ENCODE peak calls at places on chromosomes 4 and X, in ten cellular contexts. B is GM23248, H is stomach, C is fibroblast of lung, G is K562, M is tibial nerve, W is neuronal stem cell, Y is SJCRH30, L is cardiac muscle cell, F is psoas muscle. J is an unnamed sample. For H3K9me3, the result is how much of the 10 kb centered on the place peaks cover.

GRCh38 chr4:140790765-140791164 is 34.6 kb upstream of the TBC1D9 start:
- DNase-seq in B (no peak), H (no peak), C (peak), G (no peak), M (peak), W (no peak), Y (no peak), L (no peak), F (peak), J (no peak)

GRCh38 chr4:185013715-185014114 is 4.6 kb upstream of the HELT start:
- DNase-seq in B (no peak), H (no peak), C (no peak), G (no peak), M (no peak), W (no peak), Y (no peak), L (no peak), F (no peak), J (no peak)

GRCh38 chr4:151198748-151199147 is 78.2 kb upstream of the PRSS48 start:
- DNase-seq in B (peak), H (no peak), C (peak), G (no peak), M (no peak), W (no peak), Y (peak), L (no peak), F (no peak), J (no peak)

GRCh38 chrX:150767475-150768131 is 74.4 kb downstream of the MTMR1 start:
- DNase-seq in B (peak), H (no peak), C (peak), G (peak), M (no peak), W (no peak), Y (peak), L (no peak), F (no peak), J (no peak)

GRCh38 chr4:112973897-112974296 is 75.6 kb upstream of the ANK2 start:
- DNase-seq in B (no peak), H (no peak), C (no peak), G (no peak), M (no peak), W (no peak), Y (no peak), L (no peak), F (no peak), J (no peak)

GRCh38 chrX:1248381-1249061 is 20.1 kb upstream of the CSF2RA start:
- DNase-seq in B (peak), H (no peak), C (no peak), G (no peak), M (no peak), W (peak), Y (peak), L (peak), F (no peak), J (no peak)

GRCh38 chr4:176837176-176837915 is 44.6 kb upstream of the VEGFC start:
- DNase-seq in B (peak), H (no peak), C (no peak), G (no peak), M (no peak), W (no peak), Y (no peak), L (no peak), F (no peak), J (no peak)

GRCh38 chrX:139902559-139902958 is 30.3 kb downstream of the ATP11C start:
- DNase-seq in B (no peak), H (no peak), C (no peak), G (no peak), M (no peak), W (no peak), Y (no peak), L (no peak), F (no peak), J (no peak)

GRCh38 chrX:16882188-16882587 is 12.0 kb upstream of the RBBP7 start:
- DNase-seq in B (peak), H (peak), C (peak), G (peak), M (no peak), W (no peak), Y (peak), L (no peak), F (peak), J (no peak)

GRCh38 chrX:53186363-53186762 is 38.6 kb downstream of the KDM5C start:
- DNase-seq in B (peak), H (no peak), C (no peak), G (no peak), M (no peak), W (no peak), Y (no peak), L (no peak), F (no peak), J (no peak)

GRCh38 chr4:174674305-174674840 is 152.1 kb upstream of the HPGD start:
- DNase-seq in B (peak), H (no peak), C (no peak), G (no peak), M (no peak), W (no peak), Y (no peak), L (no peak), F (no peak), J (no peak)

GRCh38 chr4:125123710-125124109 is 191.0 kb upstream of the FAT4 start:
- DNase-seq in B (peak), H (no peak), C (peak), G (no peak), M (no peak), W (no peak), Y (no peak), L (no peak), F (no peak), J (no peak)

DNA sequence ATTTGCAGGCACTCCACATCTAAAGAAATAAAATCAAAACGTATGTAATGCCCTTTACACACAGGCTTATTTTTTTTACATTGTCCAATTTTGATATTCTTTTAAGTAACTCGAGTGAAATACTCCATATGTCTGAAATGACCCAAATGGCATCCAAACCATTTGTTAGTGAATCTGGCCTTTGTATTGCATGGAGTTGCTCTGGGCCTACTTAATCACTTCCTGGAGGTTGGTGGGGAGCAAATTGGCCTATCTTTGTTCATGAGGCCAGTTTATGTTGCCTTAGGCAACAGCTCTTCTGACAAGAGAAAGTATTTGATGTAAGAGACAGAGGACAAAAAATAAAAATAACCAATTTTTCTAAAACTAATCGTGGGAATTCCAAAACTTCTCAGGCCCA is 47.6 kb upstream of the TMEM131L start:
- DNase-seq in B (peak), H (no peak), C (peak), G (no peak), M (no peak), W (no peak), Y (peak), L (no peak), F (no peak), J (no peak)
- H3K27ac ChIP-seq in B (peak), H (no peak), C (no peak), G (no peak), M (no peak), W (no peak), Y (no peak), L (no peak), F (no peak), J (no peak)

DNA sequence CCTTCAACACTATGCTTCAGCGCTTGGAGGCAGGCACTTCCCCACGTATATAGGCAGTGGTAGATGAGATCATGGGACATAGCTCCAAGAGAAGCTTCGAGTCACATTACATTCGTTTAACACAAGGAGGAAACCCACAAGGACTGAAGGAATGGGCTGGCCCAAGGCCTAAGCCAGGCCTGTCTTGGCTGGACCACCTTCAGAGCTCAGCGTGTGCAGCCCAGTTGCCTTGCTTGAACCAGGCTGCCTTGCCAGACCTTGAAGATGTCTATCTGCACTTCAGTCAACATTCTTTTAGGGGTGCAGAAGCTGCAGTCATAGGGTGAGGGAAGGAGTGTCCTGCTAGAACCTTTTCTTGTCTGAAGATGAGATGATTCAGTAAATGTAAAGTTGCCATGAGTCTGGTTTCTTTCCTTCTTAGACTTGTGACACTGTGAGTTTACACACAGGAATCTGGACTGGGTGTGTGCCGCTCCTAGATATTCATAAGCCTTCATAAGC is 144.1 kb upstream of the RBPJ start:
- DNase-seq in B (peak), H (no peak), C (peak), G (no peak), M (no peak), W (no peak), Y (peak), L (no peak), F (no peak), J (no peak)
- H3K9me3 ChIP-seq in B (under half), H (under half), C (under half), G (under half), M (under half), W (under half), Y (under half), L (under half), F (under half), J (under half)

DNA sequence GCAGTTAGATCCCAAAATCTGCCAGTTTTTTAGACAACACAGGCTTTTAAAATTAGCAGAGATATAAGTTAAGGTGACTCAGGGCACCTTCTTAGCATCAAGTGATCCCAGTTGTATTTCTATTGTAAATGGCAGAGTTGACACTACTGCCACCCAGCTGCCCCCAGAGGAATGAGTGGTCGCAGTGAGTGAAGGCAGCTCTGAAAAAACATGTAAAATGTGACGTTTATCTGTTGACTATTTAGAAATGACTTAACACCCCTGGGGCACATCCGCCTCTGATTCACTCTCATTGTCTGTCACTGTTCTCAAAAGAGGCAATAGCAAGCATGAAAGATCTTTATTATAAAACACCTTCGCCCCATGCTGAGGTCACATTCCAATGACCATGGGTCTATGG is 592.4 kb downstream of the ACTRT1 start:
- DNase-seq in B (no peak), H (no peak), C (no peak), G (no peak), M (no peak), W (no peak), Y (peak), L (no peak), F (no peak), J (no peak)
- H3K27ac ChIP-seq in B (no peak), H (no peak), C (no peak), G (no peak), M (no peak), W (no peak), Y (no peak), L (no peak), F (no peak), J (no peak)

GRCh38 chr4:98386-98785 is 25.9 kb upstream of the ZNF718 start:
- DNase-seq in B (no peak), H (no peak), C (no peak), G (no peak), M (no peak), W (no peak), Y (no peak), L (no peak), F (no peak), J (no peak)
- H3K9me3 ChIP-seq in B (under half), H (half or more), C (under half), G (under half), M (under half), W (half or more), Y (under half), L (under half), F (half or more), J (under half)

GRCh38 chr4:95051689-95052026 is 293.9 kb downstream of the BMPR1B start:
- DNase-seq in B (no peak), H (no peak), C (no peak), G (no peak), M (no peak), W (no peak), Y (no peak), L (no peak), F (no peak), J (no peak)
- H3K27ac ChIP-seq in B (no peak), H (no peak), C (no peak), G (no peak), M (no peak), W (peak), Y (no peak), L (no peak), F (peak), J (no peak)

DNA sequence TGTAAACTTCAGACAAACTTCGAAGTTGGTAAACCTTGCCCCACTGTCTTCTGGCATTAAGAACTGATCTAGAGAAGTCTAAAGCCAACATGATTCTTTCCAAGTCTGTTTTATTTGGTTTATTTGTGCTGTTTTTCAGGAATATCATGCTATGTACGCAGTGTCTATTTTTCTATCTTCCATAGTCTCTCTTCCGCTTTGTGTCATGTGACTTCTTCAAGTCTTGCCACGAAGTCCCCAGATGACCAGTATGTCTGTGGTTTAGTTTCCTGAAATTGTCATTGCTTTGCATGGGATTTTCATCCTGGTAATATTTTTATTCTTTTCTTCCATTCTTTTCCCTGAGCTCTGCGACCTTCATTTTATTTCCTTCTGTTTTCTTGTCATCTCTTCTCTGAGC is 15.1 kb downstream of the PNMA6E start:
- DNase-seq in B (no peak), H (no peak), C (no peak), G (no peak), M (no peak), W (no peak), Y (no peak), L (no peak), F (no peak), J (no peak)
- H3K9me3 ChIP-seq in B (under half), H (under half), C (under half), G (under half), M (under half), W (under half), Y (under half), L (under half), F (under half), J (under half)

DNA sequence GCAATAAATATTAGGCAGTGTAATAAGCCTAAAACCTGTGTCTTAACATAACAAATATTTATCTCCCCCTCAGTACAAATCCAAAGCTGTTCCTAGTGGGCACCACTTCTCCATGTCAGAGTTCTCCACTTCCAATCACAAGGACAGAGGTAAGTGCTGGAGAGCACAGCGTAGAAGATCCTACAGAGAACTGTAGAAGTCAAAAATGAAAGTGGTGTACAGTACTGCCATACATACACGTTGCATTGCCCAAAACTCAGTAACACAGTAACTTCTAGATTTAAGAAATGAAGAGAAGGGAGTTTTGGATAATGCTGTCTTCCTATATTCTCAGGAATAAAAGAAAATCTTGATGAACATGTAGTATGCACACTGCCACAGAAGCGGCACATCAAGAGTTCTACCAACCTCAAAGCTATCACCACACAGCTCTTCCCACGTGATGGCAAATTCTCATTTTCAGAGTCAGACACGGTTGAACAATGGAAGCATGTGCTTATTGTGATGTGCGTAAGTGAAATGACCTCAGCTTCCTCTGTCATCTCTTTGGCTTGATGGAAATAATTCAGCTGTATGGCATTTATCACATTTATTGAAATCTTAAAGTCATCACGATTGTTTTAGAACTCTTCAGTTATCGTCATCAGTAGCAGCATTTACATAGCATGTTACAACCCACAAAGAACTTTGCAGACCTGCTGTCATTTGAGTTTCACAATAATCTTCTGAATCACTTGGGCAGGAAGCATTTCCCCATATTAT is 27.1 kb upstream of the SPANXN4 start:
- DNase-seq in B (no peak), H (no peak), C (no peak), G (no peak), M (no peak), W (no peak), Y (no peak), L (no peak), F (no peak), J (no peak)
- H3K27ac ChIP-seq in B (no peak), H (no peak), C (no peak), G (no peak), M (no peak), W (no peak), Y (no peak), L (no peak), F (no peak), J (no peak)

GRCh38 chr4:16663722-16664121 is 234.7 kb downstream of the LDB2 start:
- DNase-seq in B (peak), H (no peak), C (no peak), G (no peak), M (peak), W (no peak), Y (no peak), L (no peak), F (no peak), J (no peak)
- H3K9me3 ChIP-seq in B (under half), H (under half), C (under half), G (under half), M (under half), W (under half), Y (under half), L (under half), F (under half), J (under half)

DNA sequence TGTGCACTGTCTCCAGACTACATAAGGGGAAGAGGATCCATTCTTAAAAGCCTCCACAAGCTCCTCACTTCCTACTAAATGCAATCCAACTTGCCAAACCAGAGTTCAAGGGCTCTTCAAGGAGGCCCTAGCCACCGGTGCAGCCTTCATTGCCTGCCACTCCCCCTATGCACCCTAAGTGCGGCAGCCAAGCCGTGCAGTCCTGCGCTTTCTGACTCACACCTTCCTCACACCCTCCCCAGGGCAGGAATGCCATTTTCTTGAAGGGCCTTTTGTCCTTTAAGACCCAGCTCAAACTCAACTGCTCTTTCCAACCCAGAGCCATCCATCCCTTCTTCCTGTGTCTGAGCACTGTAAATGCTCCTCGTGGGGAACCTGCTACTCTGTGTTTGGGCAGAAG is 65.5 kb downstream of the TMEM154 start:
- DNase-seq in B (no peak), H (no peak), C (no peak), G (no peak), M (no peak), W (no peak), Y (no peak), L (no peak), F (no peak), J (no peak)
- H3K27ac ChIP-seq in B (no peak), H (no peak), C (no peak), G (no peak), M (no peak), W (no peak), Y (no peak), L (no peak), F (no peak), J (no peak)